ENCODE peak calls at places on chromosomes 3 and 15, in four cellular contexts. F is heart left ventricle, X is ovary, U is neural progenitor cell. O is an unnamed sample.

GRCh38 chr3:163890661-163891060 is 1187.6 kb downstream of the SI start:
- DNase-seq in X (no peak), F (no peak), U (peak), O (no peak)

GRCh38 chr15:66941231-66941711 is 124.1 kb upstream of the SMAD3 start:
- DNase-seq in X (no peak), U (no peak), F (no peak), O (no peak)

GRCh38 chr15:38461089-38461833 is 7.3 kb downstream of the FAM98B start:
- DNase-seq in F (no peak), U (no peak), X (no peak), O (no peak)

GRCh38 chr3:193594946-193595689 is 2.1 kb downstream of the OPA1 start:
- DNase-seq in X (no peak), F (no peak), U (no peak), O (no peak)

GRCh38 chr3:178205750-178206149 is 330.5 kb upstream of the KCNMB2 start:
- DNase-seq in X (no peak), F (no peak), U (no peak), O (no peak)

GRCh38 chr15:38652183-38652794 is 87.7 kb upstream of the RASGRP1 start:
- DNase-seq in U (no peak), X (no peak), F (no peak), O (no peak)

GRCh38 chr3:102163039-102163817 is 271.6 kb upstream of the ZPLD1 start:
- DNase-seq in X (peak), F (peak), U (no peak), O (no peak)

GRCh38 chr3:177810162-177810623 is 612.9 kb upstream of the TBL1XR1 start:
- DNase-seq in X (no peak), U (no peak), F (no peak), O (no peak)

GRCh38 chr3:12766541-12766940 is 7.5 kb upstream of the TMEM40 start:
- DNase-seq in U (no peak), X (no peak), F (no peak), O (no peak)

GRCh38 chr3:146800484-146800883 is 195.3 kb upstream of the PLSCR5 start:
- DNase-seq in X (no peak), U (no peak), F (no peak), O (no peak)

GRCh38 chr15:49187537-49188245 is 17.6 kb downstream of the GALK2 start:
- DNase-seq in X (no peak), U (no peak), F (no peak), O (no peak)

GRCh38 chr3:139319428-139320402 is 24.1 kb upstream of the MRPS22 start:
- DNase-seq in U (peak), X (no peak), F (no peak), O (no peak)
- TF ChIP-seq CTCF in U (peak), X (no peak), F (peak), O (peak)

DNA sequence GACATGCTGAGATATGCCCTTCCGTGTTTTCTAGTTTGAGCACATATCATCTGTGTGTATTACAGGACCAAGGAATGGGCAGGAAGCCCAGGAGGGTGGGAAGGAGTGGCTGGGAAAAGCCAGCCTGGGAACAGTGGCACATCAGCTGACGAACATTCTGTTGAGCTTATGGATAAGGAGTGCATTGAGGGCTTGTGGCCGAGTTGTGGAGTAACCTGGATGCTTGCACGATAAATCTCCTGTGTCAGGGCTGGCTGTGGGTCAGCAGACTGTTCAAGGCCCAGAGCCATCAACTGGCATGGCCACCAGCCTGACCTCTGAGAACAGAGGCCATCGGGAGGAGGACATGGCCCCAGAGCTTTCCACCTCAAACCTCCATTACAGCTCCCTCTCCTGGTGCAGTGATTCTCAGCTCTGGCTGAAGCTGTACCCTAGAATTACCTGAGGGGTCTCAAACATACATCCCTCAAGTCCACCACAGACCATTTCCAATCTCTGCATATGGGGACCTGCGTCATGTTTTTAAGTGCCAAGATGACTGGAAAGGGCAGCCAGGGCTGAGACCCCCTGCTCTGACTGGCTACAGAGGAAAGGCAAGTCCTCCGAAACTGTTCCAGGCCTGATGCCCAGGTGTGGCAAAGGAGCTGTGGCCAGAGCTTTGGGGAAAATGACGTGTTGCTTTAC is 4.8 kb upstream of the VILL start:
- DNase-seq in X (peak), U (no peak), F (no peak), O (no peak)
- TF ChIP-seq CTCF in X (no peak), U (peak), F (no peak), O (no peak)

GRCh38 chr3:16884748-16885587 is at the start of gene PLCL2:
- DNase-seq in F (peak), X (peak), U (peak), O (peak)
- TF ChIP-seq CTCF in F (no peak), X (no peak), U (no peak), O (no peak)

GRCh38 chr3:22236490-22237271 is 485.7 kb upstream of the ZNF385D start:
- DNase-seq in X (no peak), F (no peak), U (no peak), O (no peak)
- TF ChIP-seq CTCF in X (no peak), F (no peak), U (no peak), O (no peak)

DNA sequence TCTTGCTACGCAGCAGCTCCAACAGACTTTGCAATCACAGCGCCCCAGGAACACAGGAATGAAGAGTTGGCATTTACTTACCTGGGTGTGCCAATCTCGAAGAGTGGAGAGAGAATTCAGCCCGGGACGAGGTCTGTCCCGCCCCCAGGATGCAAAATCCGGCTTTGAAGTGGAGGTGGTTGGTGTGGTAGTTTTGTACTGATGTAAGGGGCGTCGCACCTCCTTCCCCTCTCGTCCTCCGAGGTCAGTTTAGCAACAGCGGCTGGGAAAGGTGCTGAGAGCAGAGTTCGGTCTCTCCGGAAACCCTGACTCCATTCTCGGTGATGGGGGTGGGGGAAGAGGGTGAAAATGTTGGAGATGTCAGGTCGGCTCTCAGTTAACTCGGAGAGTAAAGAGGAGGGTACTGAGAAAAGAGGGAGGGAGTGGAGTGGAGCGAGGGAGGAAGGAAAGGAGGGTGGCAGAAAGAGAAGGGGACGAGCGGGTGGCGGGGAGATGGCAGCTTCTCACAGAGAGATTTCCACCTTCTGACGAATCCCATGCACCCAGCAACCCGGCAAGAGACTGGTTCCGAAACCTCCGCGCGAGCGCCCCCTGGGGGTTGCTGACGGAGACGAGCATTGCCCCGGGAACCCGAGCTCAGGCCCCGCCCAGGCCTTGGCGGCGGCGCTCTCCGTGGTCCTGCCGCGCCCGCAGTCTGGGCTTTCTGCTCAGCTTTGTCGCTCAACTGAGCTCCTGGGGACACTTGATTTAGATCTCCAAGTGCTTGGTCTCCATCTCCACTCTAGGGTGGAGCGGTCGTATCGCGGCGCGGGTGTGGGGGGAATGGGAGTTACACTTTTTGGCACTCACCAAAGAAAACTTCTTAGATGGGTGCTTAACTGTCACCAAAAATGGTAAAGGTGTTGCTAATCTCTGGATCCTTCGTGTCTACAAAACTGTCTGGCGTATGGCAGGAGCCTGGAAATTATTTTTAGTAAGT is at the start of gene CPNE4:
- DNase-seq in F (peak), U (peak), X (no peak), O (peak)
- TF ChIP-seq CTCF in F (peak), U (peak), X (no peak), O (peak)

DNA sequence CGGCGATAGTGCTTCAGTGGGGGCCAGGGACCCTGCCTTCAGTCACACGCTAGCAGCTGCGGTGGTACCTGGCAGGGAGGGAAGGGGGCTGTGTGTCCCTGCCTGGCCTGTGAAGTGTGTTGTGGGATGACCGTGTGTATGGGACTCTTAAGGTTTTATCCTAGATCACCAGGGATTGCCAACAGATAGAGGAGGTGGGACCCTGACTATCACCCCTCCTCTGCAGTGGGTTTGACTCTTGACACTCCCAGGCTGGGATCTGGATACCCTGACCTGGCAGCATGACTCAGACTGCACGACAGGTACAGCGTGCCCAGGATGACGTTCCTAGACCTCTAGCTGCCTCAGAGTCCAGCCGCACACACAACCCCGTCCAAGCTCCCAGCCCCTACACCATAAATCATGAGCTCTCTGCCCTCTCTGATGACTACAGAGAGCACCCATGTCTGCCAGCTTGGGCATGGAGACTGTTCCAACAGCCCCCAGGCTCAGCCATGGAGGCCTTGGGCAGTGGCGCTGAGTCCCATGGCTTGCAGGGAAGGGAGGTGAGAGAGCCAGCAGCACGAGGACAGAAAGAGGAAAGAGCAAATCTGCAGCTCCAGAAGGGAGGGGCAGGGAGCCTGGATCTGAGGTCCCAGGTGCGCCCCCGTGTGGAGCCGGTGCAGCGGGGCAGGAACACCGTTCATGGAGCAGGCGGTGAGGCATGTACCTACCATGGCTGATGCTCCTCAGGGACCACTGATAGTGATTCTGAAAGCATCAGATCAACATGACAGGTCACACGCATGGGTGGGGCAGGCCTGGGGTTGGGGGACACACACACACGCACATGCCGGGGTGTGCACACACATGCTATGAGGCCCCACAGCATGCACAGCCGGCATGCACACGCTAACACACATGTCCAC is 71.0 kb downstream of the ADAMTS7 start:
- DNase-seq in U (peak), F (no peak), X (no peak), O (peak)
- TF ChIP-seq CTCF in U (peak), F (peak), X (no peak), O (peak)

DNA sequence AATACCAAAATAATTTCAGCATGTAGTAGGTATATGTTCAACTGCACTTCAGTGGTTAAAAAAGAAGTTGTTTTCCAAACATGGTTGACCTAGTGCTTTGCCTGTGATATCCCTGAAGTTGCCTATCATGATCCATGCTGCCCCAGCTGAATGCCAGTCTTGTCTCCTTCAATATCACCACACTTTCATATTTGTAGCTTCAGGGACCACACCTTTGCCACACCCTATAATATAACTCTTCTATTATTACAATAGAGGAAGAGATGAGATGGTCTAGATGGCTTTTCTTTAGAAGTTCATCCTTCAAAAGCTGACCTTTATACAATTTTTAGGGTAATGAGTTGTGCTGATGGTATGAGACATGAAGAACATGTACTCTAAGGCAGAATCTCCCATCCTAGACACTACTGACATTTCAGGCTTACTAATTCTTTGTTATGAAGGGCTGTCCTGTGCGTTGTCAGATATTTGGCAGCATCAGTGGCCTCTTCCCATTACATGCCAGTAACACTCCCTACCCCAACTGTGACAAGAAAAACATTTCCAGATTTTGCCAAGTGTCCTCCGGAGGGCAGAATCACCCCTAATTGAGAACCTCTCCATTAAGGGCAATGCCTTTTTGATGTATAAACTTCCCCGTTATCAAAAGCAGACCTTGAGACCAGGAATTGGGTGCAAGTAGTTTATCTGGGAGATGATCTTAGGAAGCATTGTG is 76.2 kb upstream of the PLCL2 start:
- DNase-seq in U (no peak), F (no peak), X (no peak), O (no peak)
- TF ChIP-seq CTCF in U (peak), F (no peak), X (no peak), O (no peak)

GRCh38 chr3:39637807-39638206 is 170.3 kb downstream of the MOBP start:
- DNase-seq in F (no peak), U (no peak), X (no peak), O (no peak)
- TF ChIP-seq CTCF in F (no peak), U (peak), X (no peak), O (peak)

DNA sequence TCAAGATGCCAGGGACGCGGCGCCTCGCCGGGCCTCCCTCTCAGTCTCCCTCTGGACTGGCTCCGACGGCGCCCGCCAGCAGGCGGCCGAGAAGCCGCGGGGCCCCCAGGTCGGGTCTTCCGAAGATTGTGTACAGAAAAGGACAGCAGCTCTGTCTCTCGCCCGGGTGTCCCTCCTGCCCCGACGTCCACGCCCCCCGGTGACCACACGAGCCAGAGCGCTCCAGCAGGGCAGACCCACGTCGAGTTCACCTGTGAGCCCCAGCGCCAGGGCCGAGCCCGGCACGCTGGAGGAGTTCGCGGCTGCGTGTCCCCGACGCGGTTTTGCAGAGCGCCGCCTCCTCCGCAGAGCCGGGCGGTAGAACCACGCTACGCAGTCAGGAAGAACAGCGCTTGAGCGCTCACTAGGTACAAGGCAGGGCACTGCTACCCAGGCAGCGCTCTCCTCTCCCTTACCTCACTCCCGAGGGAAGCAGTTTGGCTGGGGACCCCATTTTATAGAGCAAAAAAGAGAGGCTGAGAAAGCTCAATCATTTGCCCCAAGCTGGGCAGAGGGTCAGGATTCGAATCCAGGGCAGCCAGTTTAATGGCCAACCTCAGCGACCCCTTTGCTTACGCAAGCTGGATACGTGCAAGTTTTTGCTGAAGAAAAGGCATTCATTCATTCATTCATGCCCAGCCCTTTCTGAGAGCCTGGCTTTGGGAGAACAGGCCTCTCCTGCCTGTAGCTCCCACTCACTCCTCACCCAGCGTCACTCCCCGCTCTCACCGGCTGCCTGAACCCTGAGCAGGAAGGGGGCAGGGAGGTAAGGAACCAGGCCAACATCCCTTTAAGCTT is 3.0 kb upstream of the TLE3 start:
- DNase-seq in U (peak), F (peak), X (peak), O (no peak)
- TF ChIP-seq CTCF in U (peak), F (peak), X (peak), O (peak)

GRCh38 chr3:53677406-53677805 is 168.8 kb downstream of the CHDH start:
- DNase-seq in F (no peak), U (no peak), X (no peak), O (no peak)
- TF ChIP-seq CTCF in F (peak), U (no peak), X (no peak), O (peak)

O was measured in CD14-positive monocyte.